ENCODE peak calls at places on chromosomes 7 and 10, in nine cellular contexts. A is kidney glomerular epithelial cell; N is colonic mucosa; I is activated T-helper 1 cell treated with anti-CD3 and anti-CD28 coated beads, Interleukin-12 subunit alpha, Interleukin-12 subunit beta, Interleukin-2, Interleukin-4 antibody, amounts not matched to agents 30 ng/mL and 10 ng/mL and 1 ng/mL, durations not matched to agents 14 hours and 24 hours and 36 hours; Z is activated CD4-positive, CD25-positive, alpha-beta regulatory T cell treated with anti-CD3 and anti-CD28 coated beads, Interleukin-2, amount 50 U/mL, for 72 hours; C is psoas muscle; D is activated T-cell treated with anti-CD3 and anti-CD28 coated beads, Interleukin-2, amount 50 U/mL, for 1 hour; U is H1; L is T-helper 1 cell. M is an unnamed sample.

GRCh38 chr7:48154792-48155413 is 16.4 kb upstream of the ABCA13 start:
- DNase-seq in A (peak), N (peak), I (peak), Z (no peak), C (no peak), D (no peak), U (no peak), L (no peak), M (no peak)

GRCh38 chr10:61937631-61938284 is 36.3 kb downstream of the ARID5B start:
- DNase-seq in A (no peak), N (no peak), I (no peak), Z (no peak), C (no peak), D (no peak), U (no peak), L (no peak), M (no peak)

GRCh38 chr10:79409038-79410035 is 36.1 kb downstream of the ZCCHC24 start:
- DNase-seq in A (no peak), N (no peak), I (no peak), Z (no peak), C (peak), D (no peak), U (no peak), L (no peak), M (peak)

GRCh38 chr10:114486938-114487814 is 82.9 kb upstream of the AFAP1L2 start:
- DNase-seq in A (peak), N (no peak), I (no peak), Z (no peak), C (no peak), D (no peak), U (no peak), L (no peak), M (no peak)

GRCh38 chr10:36256905-36257304 is 614.8 kb upstream of the FZD8 start:
- DNase-seq in A (peak), N (no peak), I (no peak), Z (no peak), C (no peak), D (no peak), U (no peak), L (no peak), M (no peak)

GRCh38 chr10:86644412-86645110 is 9.8 kb upstream of the OPN4 start:
- DNase-seq in A (no peak), N (no peak), I (no peak), Z (no peak), C (no peak), D (no peak), U (no peak), L (no peak), M (no peak)

GRCh38 chr7:99036531-99037175 is 107.3 kb downstream of the SMURF1 start:
- DNase-seq in A (peak), N (no peak), I (no peak), Z (no peak), C (peak), D (no peak), U (peak), L (no peak), M (peak)

GRCh38 chr10:99732033-99732912 is at the start of the genes COX15 and CUTC:
- DNase-seq in A (peak), N (peak), I (peak), Z (peak), C (peak), D (peak), U (peak), L (peak), M (peak)

GRCh38 chr7:80858141-80858903 is 60.5 kb downstream of the SEMA3C start:
- DNase-seq in A (no peak), N (no peak), I (no peak), Z (no peak), C (no peak), D (no peak), U (no peak), L (no peak), M (no peak)

GRCh38 chr10:100684688-100685235 is 60.6 kb upstream of the PAX2 start:
- DNase-seq in A (no peak), N (no peak), I (no peak), Z (no peak), C (no peak), D (no peak), U (no peak), L (no peak), M (no peak)

GRCh38 chr7:537911-538634 is 18.4 kb upstream of the PDGFA start:
- DNase-seq in A (peak), N (peak), I (no peak), Z (no peak), C (peak), D (no peak), U (peak), L (no peak), M (no peak)

GRCh38 chr7:7706556-7706955 is 11.9 kb downstream of the RPA3 start:
- DNase-seq in A (no peak), N (no peak), I (no peak), Z (no peak), C (no peak), D (no peak), U (no peak), L (no peak), M (no peak)

GRCh38 chr10:4650572-4650971 is 175.4 kb upstream of the AKR1E2 start:
- DNase-seq in A (no peak), N (no peak), I (no peak), Z (no peak), C (no peak), D (no peak), U (no peak), L (no peak), M (no peak)